ENCODE peak calls at places on chromosome 20, in ten cellular contexts. I, K, W, D, O, J, S, N, A and T are unnamed samples.

GRCh38 chr20:59515013-59515905 is 89.1 kb upstream of the PHACTR3 start:
- DNase-seq in I (peak), K (peak), W (peak), D (peak), O (peak), J (peak), S (no peak), N (no peak), A (peak), T (peak)

GRCh38 chr20:48324744-48325143 is 503.1 kb downstream of the PREX1 start:
- DNase-seq in I (no peak), K (no peak), W (no peak), D (no peak), O (no peak), J (no peak), S (no peak), N (no peak), A (no peak), T (no peak)

GRCh38 chr20:37298190-37298939 is 8.9 kb downstream of the MANBAL start:
- DNase-seq in I (no peak), K (no peak), W (no peak), D (no peak), O (peak), J (no peak), S (no peak), N (no peak), A (no peak), T (no peak)

GRCh38 chr20:60634773-60635172 is 617.3 kb upstream of the CDH4 start:
- DNase-seq in I (no peak), K (no peak), W (no peak), D (no peak), O (no peak), J (no peak), S (no peak), N (no peak), A (no peak), T (no peak)

GRCh38 chr20:2246081-2246491 is 49.7 kb upstream of the TGM3 start:
- DNase-seq in I (peak), K (no peak), W (peak), D (no peak), O (no peak), J (no peak), S (no peak), N (no peak), A (no peak), T (peak)

GRCh38 chr20:13492001-13492480 is 146.7 kb downstream of the TASP1 start:
- DNase-seq in I (peak), K (no peak), W (peak), D (no peak), O (peak), J (no peak), S (no peak), N (no peak), A (no peak), T (peak)

GRCh38 chr20:13220857-13221297 is at the start of gene ISM1:
- DNase-seq in I (no peak), K (no peak), W (peak), D (peak), O (peak), J (peak), S (peak), N (peak), A (no peak), T (peak)

GRCh38 chr20:9439806-9440205 is 74.6 kb upstream of the LAMP5 start:
- DNase-seq in I (no peak), K (no peak), W (no peak), D (no peak), O (no peak), J (no peak), S (no peak), N (no peak), A (no peak), T (no peak)

GRCh38 chr20:35312348-35312747 is 20.1 kb upstream of the FAM83C start:
- DNase-seq in I (peak), K (peak), W (peak), D (peak), O (peak), J (no peak), S (no peak), N (no peak), A (peak), T (no peak)

GRCh38 chr20:20075032-20075431 is 22.7 kb downstream of the CFAP61 start:
- DNase-seq in I (no peak), K (no peak), W (no peak), D (no peak), O (no peak), J (no peak), S (no peak), N (no peak), A (no peak), T (no peak)

GRCh38 chr20:37348643-37349516 is 2.9 kb downstream of the SRC start:
- DNase-seq in I (no peak), K (no peak), W (no peak), D (no peak), O (no peak), J (no peak), S (no peak), N (no peak), A (no peak), T (peak)

GRCh38 chr20:51022227-51022802 is 592 bp downstream of the KCNG1 start:
- DNase-seq in I (no peak), K (no peak), W (no peak), D (no peak), O (no peak), J (no peak), S (no peak), N (no peak), A (no peak), T (peak)

GRCh38 chr20:17936306-17936790 is 32.2 kb downstream of the SNX5 start:
- DNase-seq in I (no peak), K (no peak), W (no peak), D (no peak), O (no peak), J (no peak), S (no peak), N (no peak), A (no peak), T (no peak)

GRCh38 chr20:37773260-37773825 is 79.5 kb downstream of the CTNNBL1 start:
- DNase-seq in I (no peak), K (no peak), W (no peak), D (no peak), O (no peak), J (no peak), S (no peak), N (no peak), A (no peak), T (no peak)

GRCh38 chr20:51012357-51012756 is 10.6 kb downstream of the KCNG1 start:
- DNase-seq in I (no peak), K (no peak), W (no peak), D (no peak), O (no peak), J (no peak), S (no peak), N (no peak), A (no peak), T (no peak)

GRCh38 chr20:43322851-43323250 is 133.1 kb upstream of the PTPRT start:
- DNase-seq in I (no peak), K (peak), W (peak), D (no peak), O (peak), J (no peak), S (no peak), N (no peak), A (no peak), T (no peak)

GRCh38 chr20:49559411-49560081 is 8.4 kb downstream of the PTGIS start:
- DNase-seq in I (peak), K (no peak), W (no peak), D (no peak), O (no peak), J (no peak), S (no peak), N (no peak), A (no peak), T (no peak)

GRCh38 chr20:57170343-57170742 is 96.1 kb downstream of the BMP7 start:
- DNase-seq in I (no peak), K (peak), W (no peak), D (no peak), O (no peak), J (no peak), S (no peak), N (no peak), A (no peak), T (no peak)

GRCh38 chr20:32285082-32285620 is 7.7 kb downstream of the KIF3B start:
- DNase-seq in I (no peak), K (no peak), W (no peak), D (no peak), O (no peak), J (no peak), S (peak), N (no peak), A (no peak), T (no peak)

GRCh38 chr20:33803921-33804337 is 7.2 kb upstream of the CHMP4B start:
- DNase-seq in I (peak), K (no peak), W (peak), D (no peak), O (peak), J (no peak), S (no peak), N (no peak), A (peak), T (no peak)

GRCh38 chr20:31835977-31836852 is 9.2 kb downstream of the FOXS1 start:
- DNase-seq in I (peak), K (peak), W (no peak), D (no peak), O (peak), J (no peak), S (peak), N (peak), A (peak), T (peak)

GRCh38 chr20:23666189-23666588 is 22.6 kb downstream of the CST4 start:
- DNase-seq in I (no peak), K (no peak), W (peak), D (no peak), O (no peak), J (no peak), S (no peak), N (no peak), A (peak), T (no peak)

GRCh38 chr20:48797850-48798747 is 29.7 kb downstream of the PREX1 start:
- DNase-seq in I (no peak), K (no peak), W (no peak), D (no peak), O (no peak), J (no peak), S (no peak), N (no peak), A (no peak), T (no peak)

GRCh38 chr20:39885975-39886649 is 802.9 kb downstream of the MAFB start:
- DNase-seq in I (peak), K (peak), W (peak), D (no peak), O (peak), J (no peak), S (peak), N (no peak), A (peak), T (peak)

GRCh38 chr20:39048000-39048696 is 86.0 kb downstream of the DHX35 start:
- DNase-seq in I (peak), K (peak), W (peak), D (peak), O (peak), J (peak), S (peak), N (peak), A (peak), T (peak)

GRCh38 chr20:45082468-45082867 is 18.5 kb downstream of the KCNS1 start:
- DNase-seq in I (no peak), K (no peak), W (no peak), D (no peak), O (no peak), J (no peak), S (no peak), N (no peak), A (no peak), T (no peak)

GRCh38 chr20:62707981-62708521 is 585 bp upstream of the NTSR1 start:
- DNase-seq in I (no peak), K (peak), W (peak), D (no peak), O (peak), J (peak), S (no peak), N (no peak), A (peak), T (peak)

GRCh38 chr20:47380481-47380880 is 24.0 kb upstream of the ZMYND8 start:
- DNase-seq in I (peak), K (no peak), W (no peak), D (no peak), O (no peak), J (no peak), S (no peak), N (no peak), A (no peak), T (no peak)

GRCh38 chr20:36318166-36318565 is 12.0 kb downstream of the DLGAP4 start:
- DNase-seq in I (no peak), K (no peak), W (no peak), D (no peak), O (no peak), J (no peak), S (no peak), N (no peak), A (no peak), T (no peak)

GRCh38 chr20:21303872-21304586 is 898 bp downstream of the XRN2 start:
- DNase-seq in I (no peak), K (no peak), W (peak), D (no peak), O (peak), J (no peak), S (no peak), N (no peak), A (no peak), T (no peak)

GRCh38 chr20:33654680-33655161 is 7.4 kb upstream of the C20orf144 start:
- DNase-seq in I (no peak), K (no peak), W (no peak), D (no peak), O (no peak), J (no peak), S (no peak), N (no peak), A (no peak), T (peak)

GRCh38 chr20:57622579-57623381 is 2.6 kb upstream of the ZBP1 start:
- DNase-seq in I (peak), K (peak), W (peak), D (peak), O (peak), J (peak), S (peak), N (peak), A (peak), T (peak)

GRCh38 chr20:23061713-23062561 is 12.5 kb upstream of the THBD start:
- DNase-seq in I (peak), K (peak), W (peak), D (peak), O (peak), J (peak), S (no peak), N (no peak), A (peak), T (peak)

GRCh38 chr20:41072099-41072798 is 43.6 kb downstream of the TOP1 start:
- DNase-seq in I (peak), K (no peak), W (no peak), D (no peak), O (peak), J (no peak), S (no peak), N (no peak), A (peak), T (peak)

GRCh38 chr20:45937765-45938164 is 3.3 kb downstream of the PCIF1 start:
- DNase-seq in I (peak), K (no peak), W (no peak), D (no peak), O (no peak), J (no peak), S (no peak), N (no peak), A (no peak), T (no peak)